ENCODE peak calls at places on chromosomes 11 and 22, in seven cellular contexts. C is neural progenitor cell; Z is fibroblast of lung; I is effector memory CD4-positive, alpha-beta T cell; D is thyroid gland; E is psoas muscle; P is body of pancreas. G is an unnamed sample. For H3K27me3, the result is how much of the 10 kb centered on the place peaks cover.

GRCh38 chr11:117292616-117293015 is 1.5 kb downstream of the BACE1-AS start:
- DNase-seq in C (no peak), D (no peak), P (no peak), I (no peak), Z (no peak), E (no peak), G (no peak)

GRCh38 chr22:43007519-43008102 is 7.3 kb downstream of the PACSIN2 start:
- DNase-seq in C (no peak), I (no peak), D (peak), Z (no peak), P (peak), E (no peak), G (no peak)

GRCh38 chr11:34909955-34910354 is 6.2 kb downstream of the APIP start:
- DNase-seq in C (no peak), E (no peak), D (no peak), P (peak), I (no peak), Z (no peak), G (no peak)

GRCh38 chr11:73291781-73292180 is 16.3 kb upstream of the ARHGEF17 start:
- DNase-seq in P (no peak), C (no peak), D (no peak), Z (no peak), I (no peak), E (no peak), G (no peak)

GRCh38 chr11:117076941-117077659 is 21.1 kb downstream of the SIK3 start:
- DNase-seq in I (no peak), C (no peak), P (no peak), Z (peak), D (peak), E (no peak), G (no peak)

GRCh38 chr11:63945482-63946163 is 6.8 kb downstream of the NAA40 start:
- DNase-seq in E (peak), Z (peak), P (peak), D (peak), C (peak), I (no peak), G (peak)

GRCh38 chr11:118398797-118399564 is 2.4 kb upstream of the ATP5MG start:
- DNase-seq in Z (peak), D (no peak), I (peak), P (no peak), E (no peak), C (no peak), G (no peak)

GRCh38 chr11:13782395-13783080 is 114.1 kb downstream of the FAR1 start:
- DNase-seq in P (no peak), Z (no peak), D (no peak), C (no peak), I (no peak), E (no peak), G (no peak)

GRCh38 chr11:121112498-121113455 is 11.7 kb downstream of the TECTA start:
- DNase-seq in I (no peak), Z (peak), P (peak), E (peak), C (peak), D (peak), G (peak)

GRCh38 chr22:50337262-50338041 is 5.7 kb upstream of the PPP6R2 start:
- DNase-seq in D (no peak), C (no peak), E (no peak), I (no peak), Z (no peak), P (no peak), G (no peak)

GRCh38 chr22:41779889-41780505 is 20.5 kb upstream of the CCDC134 start:
- DNase-seq in Z (no peak), D (no peak), E (no peak), P (no peak), C (no peak), I (no peak), G (no peak)

GRCh38 chr11:72625746-72626636 is 48.2 kb downstream of the PDE2A start:
- DNase-seq in C (no peak), E (peak), I (no peak), D (peak), P (peak), Z (peak), G (peak)

GRCh38 chr11:86737752-86738151 is 62.6 kb upstream of the PRSS23 start:
- DNase-seq in P (no peak), C (no peak), I (no peak), E (no peak), Z (peak), D (no peak), G (no peak)

GRCh38 chr11:129230006-129230405 is 37.9 kb upstream of the ARHGAP32 start:
- DNase-seq in Z (peak), E (no peak), P (no peak), I (no peak), C (no peak), D (no peak), G (no peak)

GRCh38 chr22:44202261-44202789 is 21.6 kb downstream of the PARVG start:
- DNase-seq in E (no peak), Z (peak), C (no peak), I (no peak), D (no peak), P (no peak), G (no peak)

GRCh38 chr11:116445108-116446047 is 327.4 kb downstream of the BUD13 start:
- DNase-seq in D (no peak), C (peak), E (no peak), Z (no peak), P (no peak), I (no peak), G (peak)

GRCh38 chr11:102244681-102245409 is 72.4 kb upstream of the BIRC3 start:
- DNase-seq in E (no peak), Z (peak), C (no peak), D (no peak), I (no peak), P (no peak), G (no peak)

GRCh38 chr22:39593061-39593930 is 22.7 kb downstream of the CACNA1I start:
- DNase-seq in D (no peak), Z (peak), P (no peak), I (no peak), E (no peak), C (no peak), G (no peak)

GRCh38 chr11:22192642-22193347 is at the start of gene ANO5:
- DNase-seq in E (peak), D (peak), P (peak), I (no peak), Z (no peak), C (peak), G (peak)

GRCh38 chr11:119618208-119618909 is 110.6 kb downstream of the NECTIN1 start:
- DNase-seq in D (no peak), E (no peak), I (no peak), C (peak), P (no peak), Z (no peak), G (peak)

GRCh38 chr22:50274311-50274710 is 4.1 kb upstream of the MAPK11 start:
- DNase-seq in E (no peak), D (peak), Z (peak), P (peak), C (peak), I (no peak), G (peak)

GRCh38 chr22:41842996-41843970 is 10.4 kb downstream of the SREBF2 start:
- DNase-seq in I (no peak), P (peak), C (no peak), E (no peak), Z (no peak), D (no peak), G (no peak)

GRCh38 chr11:123478352-123478986 is 48.4 kb downstream of the GRAMD1B start:
- DNase-seq in D (peak), C (peak), E (peak), P (peak), Z (peak), I (peak), G (peak)

GRCh38 chr11:82867495-82868082 is 32.6 kb downstream of the PRCP start:
- DNase-seq in Z (peak), I (peak), P (peak), D (peak), C (peak), E (peak), G (peak)

GRCh38 chr11:65215441-65216076 is 33.8 kb downstream of the CAPN1 start:
- DNase-seq in I (no peak), P (no peak), D (no peak), Z (no peak), E (no peak), C (no peak), G (no peak)

GRCh38 chr22:39833610-39834009 is 60.0 kb downstream of the ENTHD1 start:
- DNase-seq in Z (no peak), E (no peak), I (no peak), C (no peak), P (no peak), D (no peak), G (no peak)

GRCh38 chr11:83363280-83363679 is 77.1 kb upstream of the CCDC90B start:
- DNase-seq in D (no peak), Z (no peak), I (no peak), P (no peak), C (peak), E (no peak), G (no peak)

GRCh38 chr22:43693245-43693644 is 118.9 kb downstream of the EFCAB6 start:
- DNase-seq in Z (no peak), I (no peak), C (no peak), D (no peak), E (no peak), P (no peak), G (no peak)

GRCh38 chr22:44807232-44807631 is 54.9 kb downstream of the ARHGAP8 start:
- DNase-seq in E (no peak), D (no peak), Z (no peak), I (no peak), C (no peak), P (no peak), G (peak)

GRCh38 chr11:58580311-58580710 is 1.4 kb downstream of the ZFP91 start:
- DNase-seq in I (no peak), Z (no peak), E (no peak), P (no peak), D (no peak), C (no peak), G (no peak)

GRCh38 chr11:128717581-128717980 is 23.7 kb downstream of the FLI1 start:
- DNase-seq in D (no peak), P (no peak), C (no peak), Z (no peak), I (no peak), E (no peak), G (no peak)

GRCh38 chr11:76783294-76783900 is at the start of gene TSKU:
- DNase-seq in D (no peak), I (no peak), E (no peak), Z (peak), C (no peak), P (peak), G (no peak)

GRCh38 chr11:102407901-102408300 is 44.7 kb downstream of the TMEM123 start:
- DNase-seq in C (no peak), D (no peak), Z (no peak), E (no peak), P (no peak), I (no peak), G (no peak)

GRCh38 chr11:78231962-78232459 is 43.3 kb downstream of the USP35 start:
- DNase-seq in D (no peak), C (no peak), Z (peak), E (no peak), I (no peak), P (no peak), G (no peak)

GRCh38 chr11:108871867-108872266 is 207.0 kb downstream of the DDX10 start:
- DNase-seq in I (no peak), Z (peak), C (no peak), D (no peak), P (no peak), E (no peak), G (no peak)

GRCh38 chr11:134332189-134332631 is 422 bp downstream of the GLB1L2 start:
- DNase-seq in Z (no peak), D (peak), P (peak), E (no peak), C (peak), I (peak), G (peak)

GRCh38 chr11:6251120-6251733 is 8.4 kb upstream of the CCKBR start:
- DNase-seq in E (peak), D (peak), P (peak), Z (peak), C (peak), I (peak), G (peak)

DNA sequence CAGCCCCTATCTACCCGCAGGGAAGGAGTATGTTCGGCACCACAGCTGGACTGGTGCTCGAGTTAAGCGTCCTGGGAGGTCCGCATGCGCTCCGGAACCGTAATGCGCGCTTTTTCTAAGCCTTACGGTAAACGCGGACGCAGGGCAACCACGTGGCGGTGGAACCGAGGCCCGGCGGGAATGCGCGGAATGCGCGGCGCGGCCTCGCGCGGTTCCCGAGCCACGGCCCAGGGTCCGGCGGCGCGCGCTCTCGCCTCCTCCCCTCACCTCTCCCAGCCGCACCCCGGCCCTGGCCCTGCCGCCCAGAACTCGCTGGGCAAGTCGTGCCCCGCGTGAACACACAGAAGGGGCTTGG is 4.5 kb upstream of the CCND1 start:
- DNase-seq in E (peak), I (no peak), Z (peak), P (peak), C (peak), D (peak), G (peak)
- H3K27me3 ChIP-seq in E (half or more), I (half or more), Z (under half), P (under half), C (under half), D (under half), G (under half)

DNA sequence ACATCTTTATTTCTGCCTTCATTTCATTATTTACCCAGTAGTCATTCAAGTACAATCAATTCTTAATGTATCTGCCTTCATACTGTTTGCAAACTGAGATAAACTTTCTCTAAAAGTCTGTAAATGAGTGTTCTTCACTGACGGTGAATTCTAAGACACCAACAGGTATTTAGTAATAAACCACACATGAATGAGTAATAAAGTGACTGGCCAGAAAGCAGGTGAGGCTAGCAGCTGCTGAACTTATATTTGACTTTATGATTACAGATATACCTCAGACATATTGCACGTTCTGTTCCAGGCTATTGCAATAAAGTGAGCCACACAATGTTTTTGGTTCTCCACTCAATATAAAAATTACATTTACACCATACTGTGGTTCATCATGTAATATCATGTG is 1894.0 kb upstream of the RAG2 start:
- DNase-seq in D (no peak), I (no peak), Z (no peak), C (no peak), P (no peak), E (no peak), G (no peak)
- H3K27me3 ChIP-seq in D (under half), I (under half), Z (under half), C (under half), P (under half), E (under half), G (under half)

GRCh38 chr11:61007971-61008896 is 36.8 kb downstream of the CD6 start:
- DNase-seq in P (peak), D (peak), Z (no peak), I (no peak), C (peak), E (no peak), G (peak)

GRCh38 chr11:61007383-61007970 is 36.0 kb downstream of the CD6 start:
- DNase-seq in I (no peak), C (peak), E (no peak), D (peak), P (peak), Z (no peak), G (peak)

GRCh38 chr11:61002598-61002997 is 31.1 kb downstream of the CD6 start:
- DNase-seq in D (no peak), P (no peak), C (no peak), E (no peak), Z (no peak), I (no peak), G (no peak)

GRCh38 chr11:61004037-61004641 is 32.7 kb downstream of the CD6 start:
- DNase-seq in C (no peak), E (no peak), Z (peak), P (no peak), I (peak), D (peak), G (no peak)

DNA sequence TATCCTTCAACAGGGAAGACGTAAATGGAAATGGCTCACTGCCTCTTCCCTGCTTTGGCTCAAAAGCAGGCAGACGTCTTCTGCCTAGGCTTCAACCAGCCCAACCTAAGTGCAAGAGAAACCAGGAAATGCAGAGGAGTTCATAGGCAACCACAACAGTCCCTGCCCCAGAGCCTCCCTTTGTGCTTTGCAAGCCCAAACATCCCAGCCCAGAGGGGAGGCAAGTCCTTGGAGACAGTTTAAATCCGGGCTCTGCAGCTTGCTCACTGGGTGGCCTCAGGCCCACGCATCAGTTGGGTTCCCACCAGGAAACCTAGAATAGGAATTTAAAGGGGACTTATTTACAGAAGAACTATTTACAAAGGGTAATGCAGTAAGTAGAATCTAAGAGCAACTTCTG is 33.4 kb downstream of the CD6 start:
- DNase-seq in E (no peak), D (no peak), Z (no peak), P (no peak), C (no peak), I (no peak), G (no peak)
- H3K27me3 ChIP-seq in E (under half), D (under half), Z (under half), P (under half), C (half or more), I (under half), G (under half)

DNA sequence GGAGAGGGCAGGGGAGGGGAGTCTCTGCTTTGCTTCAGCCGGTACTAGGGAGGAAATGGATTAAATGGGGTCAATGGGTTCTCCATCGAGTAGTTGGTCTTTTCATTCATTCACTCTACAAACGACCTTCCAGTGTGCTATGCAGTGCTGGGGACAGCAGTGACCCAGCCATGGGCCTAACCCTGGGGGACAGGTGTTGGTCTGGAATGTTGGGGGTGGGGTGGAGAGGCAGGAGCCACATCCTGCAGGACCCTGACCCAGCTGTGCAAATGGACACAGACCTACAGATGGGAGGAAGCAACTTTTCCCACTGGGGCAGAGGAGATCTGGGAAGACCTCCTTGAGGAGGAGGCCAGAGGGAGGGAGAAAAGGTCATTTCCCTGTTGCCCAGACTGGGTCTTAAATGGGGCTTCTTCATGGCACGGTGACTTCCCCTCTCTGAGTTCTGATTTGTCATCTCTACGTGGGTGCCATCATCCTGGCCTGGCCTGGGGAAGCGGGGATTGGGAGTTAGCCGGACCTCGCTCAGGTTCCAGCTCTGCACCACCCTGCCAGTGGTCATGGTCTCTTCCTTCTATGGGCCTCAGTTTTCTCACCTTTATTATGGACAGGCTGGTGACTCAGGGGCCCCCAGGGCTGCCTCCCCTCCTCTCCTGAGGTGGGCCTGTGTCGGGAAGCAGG is 2.0 kb downstream of the CYTH4 start:
- DNase-seq in Z (no peak), I (no peak), E (no peak), D (no peak), C (no peak), P (no peak), G (no peak)
- H3K27me3 ChIP-seq in Z (under half), I (under half), E (under half), D (under half), C (under half), P (under half), G (under half)

DNA sequence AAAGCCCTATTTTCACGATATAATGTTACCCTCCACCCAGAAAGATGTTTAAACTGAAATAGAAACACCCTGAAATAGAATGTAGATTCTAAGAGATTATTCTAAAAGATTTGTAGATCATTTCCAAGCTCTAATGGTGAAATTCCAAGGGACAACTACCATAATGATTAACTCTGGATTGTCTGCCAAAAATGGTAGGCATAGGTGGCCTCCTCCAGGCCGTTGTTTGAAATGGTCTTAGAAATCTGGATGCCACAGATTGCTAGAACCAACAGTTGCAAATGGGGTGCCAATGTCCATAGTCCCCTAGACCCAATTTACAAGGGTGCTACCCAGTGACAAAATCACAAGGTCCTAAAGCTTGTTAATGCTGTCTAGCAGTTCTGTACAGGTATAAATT is 6.7 kb upstream of the SLC6A5 start:
- DNase-seq in C (no peak), I (no peak), P (no peak), D (no peak), Z (no peak), E (no peak), G (no peak)
- H3K27me3 ChIP-seq in C (half or more), I (under half), P (under half), D (under half), Z (under half), E (half or more), G (under half)

GRCh38 chr22:27568265-27568664 is 233.3 kb downstream of the MN1 start:
- DNase-seq in C (no peak), P (no peak), D (no peak), I (no peak), Z (no peak), E (no peak), G (no peak)
- H3K27me3 ChIP-seq in C (under half), P (under half), D (under half), I (under half), Z (under half), E (under half), G (under half)

DNA sequence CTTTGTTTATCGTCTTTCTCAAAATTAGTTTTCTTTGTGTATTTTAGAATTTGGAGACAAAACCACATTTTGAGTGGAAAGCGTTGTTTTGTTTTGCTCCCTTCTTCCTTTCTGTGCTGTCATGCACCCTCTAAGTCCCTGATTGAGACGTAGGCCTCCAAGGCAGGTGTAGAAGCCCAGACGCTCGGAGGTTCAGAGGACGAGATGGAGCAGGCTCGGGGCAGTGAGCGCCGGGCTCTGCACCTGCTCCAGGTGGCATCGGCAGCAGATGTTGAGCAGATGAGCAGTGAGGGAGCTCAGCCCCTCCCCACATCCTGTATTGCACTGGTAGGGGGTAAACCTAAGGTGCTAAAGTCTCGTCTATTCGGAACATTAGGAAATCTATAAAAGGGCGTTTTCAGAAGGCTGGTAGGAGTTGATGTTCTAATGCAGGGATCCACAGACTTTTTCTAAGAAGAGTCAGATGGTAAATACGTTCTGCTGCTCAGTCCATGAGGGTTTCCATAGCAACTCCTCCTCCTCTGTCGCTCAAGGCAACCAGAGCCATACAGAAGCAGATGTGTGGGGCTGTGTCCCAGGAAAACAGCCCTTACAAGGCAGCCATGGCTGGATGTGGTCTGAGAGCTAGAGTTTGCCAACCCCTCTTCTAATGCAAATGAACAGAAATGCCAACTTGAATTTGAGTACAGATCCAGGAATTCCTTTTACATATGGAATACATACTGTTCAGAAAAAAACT is 724.2 kb downstream of the BRD1 start:
- DNase-seq in E (no peak), D (no peak), P (no peak), Z (no peak), I (no peak), C (peak), G (peak)
- H3K27me3 ChIP-seq in E (under half), D (under half), P (under half), Z (under half), I (under half), C (under half), G (under half)